ENCODE peak calls at places on chromosome X, in eight cellular contexts. T is brain microvascular endothelial cell, N is endothelial cell of umbilical vein, C is AG04450, E is H1, Z is A549, L is prostate gland, P is fibroblast of lung. Q is an unnamed sample.

GRCh38 chrX:109818921-109819320 is 85.9 kb upstream of the ACSL4 start:
- DNase-seq in L (no peak), T (no peak), P (peak; percentile 23), Z (no peak), E (no peak), C (no peak), N (no peak), Q (no peak)

GRCh38 chrX:154748712-154749339 is 2.1 kb downstream of the GAB3 start:
- DNase-seq in C (no peak), N (peak; percentile 69), L (no peak), T (peak; percentile 47), E (no peak), Z (peak; percentile 56), P (peak; percentile 20), Q (peak; percentile 45)

GRCh38 chrX:21975827-21976226 is 35.3 kb downstream of the SMS start:
- DNase-seq in P (peak; percentile 71), N (peak; percentile 61), Z (no peak), C (peak; percentile 54), E (no peak), L (peak; percentile 20), T (peak; percentile 47), Q (no peak)

GRCh38 chrX:129793604-129794191 is 13.9 kb downstream of the SASH3 start:
- DNase-seq in L (no peak), T (no peak), C (no peak), P (no peak), N (no peak), E (no peak), Z (no peak), Q (no peak)

GRCh38 chrX:7086384-7086783 is 61.1 kb upstream of the STS start:
- DNase-seq in N (no peak), P (peak; percentile 41), L (no peak), T (no peak), Z (no peak), E (no peak), C (no peak), Q (no peak)

GRCh38 chrX:1041051-1041450 is 171.4 kb downstream of the CRLF2 start:
- DNase-seq in P (no peak), L (no peak), Z (no peak), C (no peak), T (no peak), E (no peak), N (no peak), Q (no peak)

GRCh38 chrX:85114776-85115175 is 111.1 kb downstream of the APOOL start:
- DNase-seq in N (no peak), L (no peak), P (no peak), C (no peak), E (no peak), Z (no peak), T (no peak), Q (no peak)

GRCh38 chrX:26295425-26295824 is 79.5 kb downstream of the MAGEB5 start:
- DNase-seq in P (no peak), N (peak; percentile 28), T (peak; percentile 4), Z (no peak), C (no peak), E (no peak), L (no peak), Q (no peak)

GRCh38 chrX:102154218-102154860 is 1.4 kb downstream of the BEX5 start:
- DNase-seq in E (peak; percentile 3), P (no peak), Z (no peak), N (no peak), T (no peak), C (no peak), L (peak; percentile 3), Q (no peak)

GRCh38 chrX:85084770-85085393 is 81.2 kb downstream of the APOOL start:
- DNase-seq in T (peak; percentile 54), E (no peak), L (no peak), N (peak; percentile 27), P (peak; percentile 25), Z (peak; percentile 16), C (peak; percentile 8), Q (peak; percentile 17)

GRCh38 chrX:3638280-3638873 is 75.1 kb downstream of the PRKX start:
- DNase-seq in P (peak; percentile 26), C (no peak), E (no peak), L (peak; percentile 6), N (peak; percentile 32), Z (peak; percentile 39), T (peak; percentile 37), Q (peak; percentile 20)

GRCh38 chrX:131739823-131740222 is 195.9 kb downstream of the OR13H1 start:
- DNase-seq in L (no peak), N (peak; percentile 6), Z (no peak), P (no peak), C (no peak), T (no peak), E (no peak), Q (no peak)

GRCh38 chrX:128365523-128365922 is 313.3 kb upstream of the ACTRT1 start:
- DNase-seq in L (no peak), T (no peak), Z (no peak), C (no peak), E (no peak), N (no peak), P (no peak), Q (no peak)

GRCh38 chrX:65596270-65596669 is 61.7 kb upstream of the LAS1L start:
- DNase-seq in P (peak; percentile 66), E (no peak), N (peak; percentile 54), Z (no peak), T (peak; percentile 22), C (no peak), L (no peak), Q (no peak)

GRCh38 chrX:24479924-24480722 is 15.0 kb downstream of the PDK3 start:
- DNase-seq in C (no peak), T (no peak), N (peak; percentile 4), Z (no peak), P (no peak), L (no peak), E (no peak), Q (no peak)

GRCh38 chrX:65009459-65009858 is 33.2 kb upstream of the ZC4H2 start:
- DNase-seq in Z (no peak), T (no peak), P (no peak), E (no peak), L (no peak), N (no peak), C (no peak), Q (no peak)

GRCh38 chrX:74133156-74133796 is 170.7 kb upstream of the ZCCHC13 start:
- DNase-seq in L (peak; percentile 25), T (peak; percentile 60), C (peak; percentile 18), E (no peak), P (peak; percentile 64), Z (peak; percentile 46), N (peak; percentile 39), Q (peak; percentile 34)

GRCh38 chrX:24241822-24242648 is 71.8 kb downstream of the SUPT20HL2 start:
- DNase-seq in N (peak; percentile 38), L (no peak), Z (peak; percentile 48), C (no peak), P (peak; percentile 27), E (no peak), T (peak; percentile 24), Q (peak; percentile 29)

GRCh38 chrX:148416142-148416541 is 84.3 kb upstream of the AFF2 start:
- DNase-seq in Z (no peak), T (no peak), C (no peak), N (no peak), L (no peak), E (no peak), P (no peak), Q (no peak)

GRCh38 chrX:148412006-148412405 is 88.4 kb upstream of the AFF2 start:
- DNase-seq in N (no peak), E (no peak), T (no peak), C (no peak), L (no peak), Z (no peak), P (peak; percentile 33), Q (no peak)

GRCh38 chrX:148417934-148418333 is 82.5 kb upstream of the AFF2 start:
- DNase-seq in P (peak; percentile 56), Z (no peak), C (no peak), T (no peak), L (no peak), E (no peak), N (no peak), Q (no peak)

GRCh38 chrX:148422531-148422930 is 77.9 kb upstream of the AFF2 start:
- DNase-seq in N (no peak), Z (no peak), C (no peak), E (no peak), P (peak; percentile 46), L (no peak), T (no peak), Q (no peak)

DNA sequence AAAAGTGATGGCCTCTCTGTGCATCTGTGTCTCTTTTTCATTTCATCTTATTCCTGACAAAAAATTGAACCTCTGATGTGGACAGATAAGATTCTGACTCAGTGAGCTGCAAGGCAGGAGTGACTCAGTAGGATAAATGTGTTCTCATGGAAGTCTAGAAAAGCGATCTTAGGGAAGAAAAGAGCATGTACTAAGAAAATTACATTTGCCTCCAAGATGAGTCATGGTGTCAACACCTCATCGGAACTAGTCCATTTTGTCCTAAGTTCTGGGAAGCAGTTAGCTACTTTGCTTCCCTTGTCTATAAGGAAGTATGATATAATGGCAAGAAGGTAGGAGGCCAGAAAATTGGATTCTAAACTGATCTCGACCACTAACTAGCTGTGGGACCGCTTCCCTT is 83.5 kb upstream of the AFF2 start:
- DNase-seq in L (no peak), N (no peak), E (no peak), P (peak; percentile 78), C (no peak), T (no peak), Z (no peak), Q (no peak)
- H3K27ac ChIP-seq in L (no peak overlapping the region), N (no peak overlapping the region), E (no peak overlapping the region), P (no peak overlapping the region), C (no peak overlapping the region), T (no peak overlapping the region), Z (no peak overlapping the region), Q (no peak overlapping the region)

GRCh38 chrX:106875151-106875550 is 28.0 kb downstream of the RIPPLY1 start:
- DNase-seq in L (no peak), C (no peak), Z (no peak), N (no peak), P (peak; percentile 20), E (no peak), T (no peak), Q (no peak)

GRCh38 chrX:106874075-106874474 is 29.1 kb downstream of the RIPPLY1 start:
- DNase-seq in C (no peak), P (peak; percentile 17), T (no peak), L (no peak), Z (peak; percentile 10), E (no peak), N (peak; percentile 35), Q (peak; percentile 10)
- TF ChIP-seq CTCF in C (peak; percentile 50), P (no peak), T (peak; percentile 52), L (peak; percentile 30), Z (peak; percentile 73), E (peak; percentile 40), N (peak; percentile 8), Q (peak; percentile 50)

DNA sequence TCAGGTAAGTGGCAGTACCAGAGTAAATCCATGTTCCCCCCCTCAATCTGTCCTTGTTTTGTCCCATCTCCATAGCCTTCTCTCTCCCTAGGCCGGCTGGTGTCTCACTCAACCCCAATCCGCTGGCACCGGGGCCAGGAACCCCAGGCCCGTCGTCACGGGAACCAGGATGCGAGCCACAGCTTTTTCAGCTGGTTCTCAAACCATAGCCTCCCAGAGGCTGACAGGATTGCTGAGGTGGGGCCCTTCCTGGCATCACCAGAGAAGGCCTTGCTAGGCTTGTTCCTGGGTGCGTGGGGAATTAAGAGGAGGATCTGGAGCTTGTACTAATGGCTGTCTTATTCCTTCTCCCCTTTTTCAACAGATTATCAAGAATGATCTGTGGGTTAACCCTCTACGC is 2.7 kb downstream of the TSPYL2 start:
- DNase-seq in Z (no peak), P (no peak), E (no peak), T (no peak), C (no peak), L (no peak), N (no peak), Q (no peak)
- H3K27ac ChIP-seq in Z (no peak overlapping the region), P (no peak overlapping the region), E (no peak overlapping the region), T (no peak overlapping the region), C (no peak overlapping the region), L (peak overlapping the region; percentile 94), N (no peak overlapping the region), Q (peak overlapping the region; percentile 34)

GRCh38 chrX:70960728-70961127 is 29.8 kb upstream of the SLC7A3 start:
- DNase-seq in E (no peak), T (no peak), N (no peak), C (no peak), Z (no peak), L (no peak), P (no peak), Q (no peak)
- TF ChIP-seq CTCF in E (peak; percentile 32), T (no peak), N (no peak), C (no peak), Z (peak; percentile 27), L (no peak), P (no peak), Q (no peak)

Q was measured in RWPE1.